ENCODE peak calls at places on chromosomes 4 and X, in eight cellular contexts. One of them, this sample, is unnamed.

GRCh38 chrX:41522681-41523080 is 75.5 kb downstream of the NYX start:
- DNase-seq in fibroblast of lung: no peak
- DNase-seq in cardiac septum: no peak
- DNase-seq in HT-29: no peak
- DNase-seq in activated gamma-delta T cell treated with anti-CD3 and anti-CD28 coated beads, Interleukin-2, amount 50 U/mL, for 16 hours: no peak
- DNase-seq in stromal cell of bone marrow: no peak
- DNase-seq in NCI-H1092 treated with DMSO at 0.1 percent for 48 hours: no peak
- DNase-seq in WERI-Rb-1: no peak
- DNase-seq in this sample: no peak

GRCh38 chr4:172997851-172998250 is 170.8 kb upstream of the GALNT7 start:
- DNase-seq in fibroblast of lung: no peak
- DNase-seq in WERI-Rb-1: no peak
- DNase-seq in stromal cell of bone marrow: no peak
- DNase-seq in activated gamma-delta T cell treated with anti-CD3 and anti-CD28 coated beads, Interleukin-2, amount 50 U/mL, for 16 hours: no peak
- DNase-seq in NCI-H1092 treated with DMSO at 0.1 percent for 48 hours: no peak
- DNase-seq in cardiac septum: no peak
- DNase-seq in HT-29: no peak
- DNase-seq in this sample: no peak

GRCh38 chr4:66855956-66856355 is 689.3 kb downstream of the CENPC start:
- DNase-seq in WERI-Rb-1: no peak
- DNase-seq in cardiac septum: no peak
- DNase-seq in stromal cell of bone marrow: peak; percentile 1
- DNase-seq in activated gamma-delta T cell treated with anti-CD3 and anti-CD28 coated beads, Interleukin-2, amount 50 U/mL, for 16 hours: no peak
- DNase-seq in HT-29: no peak
- DNase-seq in NCI-H1092 treated with DMSO at 0.1 percent for 48 hours: no peak
- DNase-seq in fibroblast of lung: no peak
- DNase-seq in this sample: no peak

GRCh38 chrX:132092439-132093065 is 35.3 kb downstream of the FRMD7 start:
- DNase-seq in NCI-H1092 treated with DMSO at 0.1 percent for 48 hours: peak; percentile 50
- DNase-seq in WERI-Rb-1: peak; percentile 50
- DNase-seq in fibroblast of lung: peak; percentile 74
- DNase-seq in HT-29: peak; percentile 92
- DNase-seq in stromal cell of bone marrow: peak; percentile 71
- DNase-seq in activated gamma-delta T cell treated with anti-CD3 and anti-CD28 coated beads, Interleukin-2, amount 50 U/mL, for 16 hours: peak; percentile 7
- DNase-seq in cardiac septum: no peak
- DNase-seq in this sample: no peak

GRCh38 chr4:176150283-176150682 is 45.1 kb downstream of the SPATA4 start:
- DNase-seq in HT-29: peak; percentile 34
- DNase-seq in stromal cell of bone marrow: peak; percentile 45
- DNase-seq in NCI-H1092 treated with DMSO at 0.1 percent for 48 hours: no peak
- DNase-seq in WERI-Rb-1: no peak
- DNase-seq in fibroblast of lung: peak; percentile 72
- DNase-seq in cardiac septum: no peak
- DNase-seq in activated gamma-delta T cell treated with anti-CD3 and anti-CD28 coated beads, Interleukin-2, amount 50 U/mL, for 16 hours: no peak
- DNase-seq in this sample: no peak

GRCh38 chr4:154559141-154559841 is 3.5 kb upstream of the FGB start:
- DNase-seq in NCI-H1092 treated with DMSO at 0.1 percent for 48 hours: peak; percentile 34
- DNase-seq in activated gamma-delta T cell treated with anti-CD3 and anti-CD28 coated beads, Interleukin-2, amount 50 U/mL, for 16 hours: no peak
- DNase-seq in WERI-Rb-1: peak; percentile 35
- DNase-seq in HT-29: peak; percentile 76
- DNase-seq in fibroblast of lung: peak; percentile 66
- DNase-seq in cardiac septum: no peak
- DNase-seq in stromal cell of bone marrow: peak; percentile 40
- DNase-seq in this sample: no peak

GRCh38 chr4:140653718-140654515 is 85.2 kb upstream of the UCP1 start:
- DNase-seq in fibroblast of lung: peak; percentile 85
- DNase-seq in WERI-Rb-1: no peak
- DNase-seq in cardiac septum: no peak
- DNase-seq in HT-29: no peak
- DNase-seq in NCI-H1092 treated with DMSO at 0.1 percent for 48 hours: no peak
- DNase-seq in stromal cell of bone marrow: peak; percentile 37
- DNase-seq in activated gamma-delta T cell treated with anti-CD3 and anti-CD28 coated beads, Interleukin-2, amount 50 U/mL, for 16 hours: no peak
- DNase-seq in this sample: no peak

GRCh38 chr4:62135565-62136156 is 935.5 kb downstream of the ADGRL3 start:
- DNase-seq in HT-29: no peak
- DNase-seq in NCI-H1092 treated with DMSO at 0.1 percent for 48 hours: no peak
- DNase-seq in activated gamma-delta T cell treated with anti-CD3 and anti-CD28 coated beads, Interleukin-2, amount 50 U/mL, for 16 hours: no peak
- DNase-seq in WERI-Rb-1: no peak
- DNase-seq in fibroblast of lung: no peak
- DNase-seq in stromal cell of bone marrow: no peak
- DNase-seq in cardiac septum: no peak
- DNase-seq in this sample: no peak

GRCh38 chrX:154024271-154024670 is 4.6 kb upstream of the IRAK1 start:
- DNase-seq in WERI-Rb-1: no peak
- DNase-seq in fibroblast of lung: no peak
- DNase-seq in stromal cell of bone marrow: no peak
- DNase-seq in cardiac septum: no peak
- DNase-seq in activated gamma-delta T cell treated with anti-CD3 and anti-CD28 coated beads, Interleukin-2, amount 50 U/mL, for 16 hours: no peak
- DNase-seq in NCI-H1092 treated with DMSO at 0.1 percent for 48 hours: no peak
- DNase-seq in HT-29: no peak
- DNase-seq in this sample: no peak

GRCh38 chrX:142204522-142205433 is at the start of gene MAGEC2:
- DNase-seq in NCI-H1092 treated with DMSO at 0.1 percent for 48 hours: no peak
- DNase-seq in HT-29: no peak
- DNase-seq in stromal cell of bone marrow: no peak
- DNase-seq in WERI-Rb-1: no peak
- DNase-seq in activated gamma-delta T cell treated with anti-CD3 and anti-CD28 coated beads, Interleukin-2, amount 50 U/mL, for 16 hours: no peak
- DNase-seq in cardiac septum: no peak
- DNase-seq in fibroblast of lung: no peak
- DNase-seq in this sample: no peak

GRCh38 chrX:48508400-48509244 is at the start of gene PORCN:
- DNase-seq in activated gamma-delta T cell treated with anti-CD3 and anti-CD28 coated beads, Interleukin-2, amount 50 U/mL, for 16 hours: peak; percentile 65
- DNase-seq in stromal cell of bone marrow: no peak
- DNase-seq in NCI-H1092 treated with DMSO at 0.1 percent for 48 hours: peak; percentile 31
- DNase-seq in WERI-Rb-1: peak; percentile 84
- DNase-seq in HT-29: peak; percentile 76
- DNase-seq in fibroblast of lung: peak; percentile 53
- DNase-seq in cardiac septum: peak; percentile 92
- DNase-seq in this sample: peak; percentile 21

GRCh38 chr4:21002976-21003375 is 302.7 kb downstream of the PACRGL start:
- DNase-seq in WERI-Rb-1: no peak
- DNase-seq in stromal cell of bone marrow: no peak
- DNase-seq in NCI-H1092 treated with DMSO at 0.1 percent for 48 hours: no peak
- DNase-seq in fibroblast of lung: no peak
- DNase-seq in activated gamma-delta T cell treated with anti-CD3 and anti-CD28 coated beads, Interleukin-2, amount 50 U/mL, for 16 hours: no peak
- DNase-seq in cardiac septum: no peak
- DNase-seq in HT-29: no peak
- DNase-seq in this sample: no peak

GRCh38 chr4:2193321-2193720 is 48.6 kb downstream of the HAUS3 start:
- DNase-seq in activated gamma-delta T cell treated with anti-CD3 and anti-CD28 coated beads, Interleukin-2, amount 50 U/mL, for 16 hours: no peak
- DNase-seq in stromal cell of bone marrow: no peak
- DNase-seq in WERI-Rb-1: no peak
- DNase-seq in fibroblast of lung: no peak
- DNase-seq in HT-29: no peak
- DNase-seq in NCI-H1092 treated with DMSO at 0.1 percent for 48 hours: no peak
- DNase-seq in cardiac septum: no peak
- DNase-seq in this sample: no peak

GRCh38 chrX:135434258-135435138 is 12.8 kb downstream of the SMIM10L2A start:
- DNase-seq in NCI-H1092 treated with DMSO at 0.1 percent for 48 hours: no peak
- DNase-seq in WERI-Rb-1: no peak
- DNase-seq in activated gamma-delta T cell treated with anti-CD3 and anti-CD28 coated beads, Interleukin-2, amount 50 U/mL, for 16 hours: no peak
- DNase-seq in fibroblast of lung: no peak
- DNase-seq in cardiac septum: no peak
- DNase-seq in HT-29: no peak
- DNase-seq in stromal cell of bone marrow: no peak
- DNase-seq in this sample: no peak

GRCh38 chrX:72554448-72555140 is 18.0 kb downstream of the HDAC8 start:
- DNase-seq in HT-29: peak; percentile 76
- DNase-seq in fibroblast of lung: no peak
- DNase-seq in NCI-H1092 treated with DMSO at 0.1 percent for 48 hours: no peak
- DNase-seq in WERI-Rb-1: peak; percentile 17
- DNase-seq in stromal cell of bone marrow: no peak
- DNase-seq in cardiac septum: no peak
- DNase-seq in activated gamma-delta T cell treated with anti-CD3 and anti-CD28 coated beads, Interleukin-2, amount 50 U/mL, for 16 hours: no peak
- DNase-seq in this sample: peak; percentile 28

GRCh38 chrX:72021975-72022374 is 109.7 kb downstream of the RTL5 start:
- DNase-seq in activated gamma-delta T cell treated with anti-CD3 and anti-CD28 coated beads, Interleukin-2, amount 50 U/mL, for 16 hours: no peak
- DNase-seq in WERI-Rb-1: peak; percentile 34
- DNase-seq in HT-29: peak; percentile 51
- DNase-seq in cardiac septum: no peak
- DNase-seq in stromal cell of bone marrow: no peak
- DNase-seq in fibroblast of lung: no peak
- DNase-seq in NCI-H1092 treated with DMSO at 0.1 percent for 48 hours: no peak
- DNase-seq in this sample: no peak

GRCh38 chrX:79623098-79623762 is 256.1 kb upstream of the ITM2A start:
- DNase-seq in NCI-H1092 treated with DMSO at 0.1 percent for 48 hours: no peak
- DNase-seq in activated gamma-delta T cell treated with anti-CD3 and anti-CD28 coated beads, Interleukin-2, amount 50 U/mL, for 16 hours: no peak
- DNase-seq in cardiac septum: no peak
- DNase-seq in fibroblast of lung: no peak
- DNase-seq in HT-29: no peak
- DNase-seq in stromal cell of bone marrow: no peak
- DNase-seq in WERI-Rb-1: no peak
- DNase-seq in this sample: no peak

GRCh38 chr4:36351082-36351666 is 69.8 kb downstream of the DTHD1 start:
- DNase-seq in cardiac septum: no peak
- DNase-seq in activated gamma-delta T cell treated with anti-CD3 and anti-CD28 coated beads, Interleukin-2, amount 50 U/mL, for 16 hours: peak; percentile 60
- DNase-seq in stromal cell of bone marrow: peak; percentile 1
- DNase-seq in fibroblast of lung: peak; percentile 40
- DNase-seq in NCI-H1092 treated with DMSO at 0.1 percent for 48 hours: peak; percentile 18
- DNase-seq in WERI-Rb-1: peak; percentile 50
- DNase-seq in HT-29: peak; percentile 71
- DNase-seq in this sample: no peak

GRCh38 chrX:132209527-132209926 is 9.7 kb downstream of the RAP2C start:
- DNase-seq in NCI-H1092 treated with DMSO at 0.1 percent for 48 hours: no peak
- DNase-seq in activated gamma-delta T cell treated with anti-CD3 and anti-CD28 coated beads, Interleukin-2, amount 50 U/mL, for 16 hours: no peak
- DNase-seq in HT-29: peak; percentile 25
- DNase-seq in WERI-Rb-1: no peak
- DNase-seq in cardiac septum: no peak
- DNase-seq in fibroblast of lung: peak; percentile 65
- DNase-seq in stromal cell of bone marrow: no peak
- DNase-seq in this sample: no peak

GRCh38 chrX:38110231-38110630 is 103.9 kb downstream of the SYTL5 start:
- DNase-seq in cardiac septum: no peak
- DNase-seq in HT-29: no peak
- DNase-seq in WERI-Rb-1: no peak
- DNase-seq in stromal cell of bone marrow: no peak
- DNase-seq in fibroblast of lung: no peak
- DNase-seq in NCI-H1092 treated with DMSO at 0.1 percent for 48 hours: no peak
- DNase-seq in activated gamma-delta T cell treated with anti-CD3 and anti-CD28 coated beads, Interleukin-2, amount 50 U/mL, for 16 hours: no peak
- DNase-seq in this sample: no peak

GRCh38 chrX:138845791-138846190 is 134.3 kb upstream of the FGF13 start:
- DNase-seq in cardiac septum: no peak
- DNase-seq in HT-29: no peak
- DNase-seq in activated gamma-delta T cell treated with anti-CD3 and anti-CD28 coated beads, Interleukin-2, amount 50 U/mL, for 16 hours: no peak
- DNase-seq in NCI-H1092 treated with DMSO at 0.1 percent for 48 hours: no peak
- DNase-seq in stromal cell of bone marrow: no peak
- DNase-seq in WERI-Rb-1: no peak
- DNase-seq in fibroblast of lung: no peak
- DNase-seq in this sample: no peak

GRCh38 chr4:122914292-122914904 is 8.0 kb downstream of the NUDT6 start:
- DNase-seq in HT-29: peak; percentile 80
- DNase-seq in cardiac septum: no peak
- DNase-seq in stromal cell of bone marrow: no peak
- DNase-seq in activated gamma-delta T cell treated with anti-CD3 and anti-CD28 coated beads, Interleukin-2, amount 50 U/mL, for 16 hours: no peak
- DNase-seq in WERI-Rb-1: no peak
- DNase-seq in fibroblast of lung: peak; percentile 76
- DNase-seq in NCI-H1092 treated with DMSO at 0.1 percent for 48 hours: peak; percentile 4
- DNase-seq in this sample: no peak

GRCh38 chr4:176277162-176277904 is 8.3 kb upstream of the ASB5 start:
- DNase-seq in cardiac septum: no peak
- DNase-seq in HT-29: peak; percentile 27
- DNase-seq in WERI-Rb-1: peak; percentile 69
- DNase-seq in activated gamma-delta T cell treated with anti-CD3 and anti-CD28 coated beads, Interleukin-2, amount 50 U/mL, for 16 hours: no peak
- DNase-seq in fibroblast of lung: peak; percentile 81
- DNase-seq in stromal cell of bone marrow: peak; percentile 74
- DNase-seq in NCI-H1092 treated with DMSO at 0.1 percent for 48 hours: peak; percentile 68
- DNase-seq in this sample: no peak

GRCh38 chr4:38621831-38622230 is 42.2 kb upstream of the KLF3 start:
- DNase-seq in fibroblast of lung: no peak
- DNase-seq in HT-29: no peak
- DNase-seq in WERI-Rb-1: no peak
- DNase-seq in stromal cell of bone marrow: no peak
- DNase-seq in cardiac septum: no peak
- DNase-seq in NCI-H1092 treated with DMSO at 0.1 percent for 48 hours: no peak
- DNase-seq in activated gamma-delta T cell treated with anti-CD3 and anti-CD28 coated beads, Interleukin-2, amount 50 U/mL, for 16 hours: no peak
- DNase-seq in this sample: no peak

GRCh38 chr4:44447563-44448504 is 775 bp downstream of the KCTD8 start:
- DNase-seq in HT-29: no peak
- DNase-seq in stromal cell of bone marrow: no peak
- DNase-seq in fibroblast of lung: peak; percentile 10
- DNase-seq in activated gamma-delta T cell treated with anti-CD3 and anti-CD28 coated beads, Interleukin-2, amount 50 U/mL, for 16 hours: no peak
- DNase-seq in WERI-Rb-1: peak; percentile 70
- DNase-seq in cardiac septum: no peak
- DNase-seq in NCI-H1092 treated with DMSO at 0.1 percent for 48 hours: peak; percentile 41
- DNase-seq in this sample: no peak

GRCh38 chrX:33298622-33299021 is 87.3 kb upstream of the DMD start:
- DNase-seq in WERI-Rb-1: no peak
- DNase-seq in activated gamma-delta T cell treated with anti-CD3 and anti-CD28 coated beads, Interleukin-2, amount 50 U/mL, for 16 hours: no peak
- DNase-seq in cardiac septum: no peak
- DNase-seq in HT-29: no peak
- DNase-seq in stromal cell of bone marrow: no peak
- DNase-seq in NCI-H1092 treated with DMSO at 0.1 percent for 48 hours: no peak
- DNase-seq in fibroblast of lung: no peak
- DNase-seq in this sample: no peak

GRCh38 chr4:185115827-185116232 is 27.2 kb upstream of the SLC25A4 start:
- DNase-seq in stromal cell of bone marrow: no peak
- DNase-seq in cardiac septum: no peak
- DNase-seq in NCI-H1092 treated with DMSO at 0.1 percent for 48 hours: peak; percentile 54
- DNase-seq in HT-29: peak; percentile 54
- DNase-seq in activated gamma-delta T cell treated with anti-CD3 and anti-CD28 coated beads, Interleukin-2, amount 50 U/mL, for 16 hours: no peak
- DNase-seq in fibroblast of lung: peak; percentile 99
- DNase-seq in WERI-Rb-1: no peak
- DNase-seq in this sample: no peak

GRCh38 chr4:71355971-71356370 is 17.2 kb downstream of the SLC4A4 start:
- DNase-seq in HT-29: no peak
- DNase-seq in stromal cell of bone marrow: no peak
- DNase-seq in WERI-Rb-1: no peak
- DNase-seq in NCI-H1092 treated with DMSO at 0.1 percent for 48 hours: no peak
- DNase-seq in cardiac septum: no peak
- DNase-seq in fibroblast of lung: no peak
- DNase-seq in activated gamma-delta T cell treated with anti-CD3 and anti-CD28 coated beads, Interleukin-2, amount 50 U/mL, for 16 hours: no peak
- DNase-seq in this sample: no peak

GRCh38 chr4:79584352-79584751 is 176.3 kb upstream of the GK2 start:
- DNase-seq in fibroblast of lung: no peak
- DNase-seq in cardiac septum: no peak
- DNase-seq in activated gamma-delta T cell treated with anti-CD3 and anti-CD28 coated beads, Interleukin-2, amount 50 U/mL, for 16 hours: no peak
- DNase-seq in NCI-H1092 treated with DMSO at 0.1 percent for 48 hours: no peak
- DNase-seq in HT-29: no peak
- DNase-seq in WERI-Rb-1: no peak
- DNase-seq in stromal cell of bone marrow: no peak
- DNase-seq in this sample: no peak

GRCh38 chr4:161252520-161253141 is 911.2 kb downstream of the FSTL5 start:
- DNase-seq in stromal cell of bone marrow: no peak
- DNase-seq in WERI-Rb-1: peak; percentile 42
- DNase-seq in HT-29: peak; percentile 32
- DNase-seq in fibroblast of lung: peak; percentile 1
- DNase-seq in NCI-H1092 treated with DMSO at 0.1 percent for 48 hours: peak; percentile 8
- DNase-seq in activated gamma-delta T cell treated with anti-CD3 and anti-CD28 coated beads, Interleukin-2, amount 50 U/mL, for 16 hours: no peak
- DNase-seq in cardiac septum: no peak
- DNase-seq in this sample: no peak

This sample was measured in DMS79 treated with DMSO at 0.1 percent for 48 hours.